ENCODE peak calls at places on chromosomes 6 and 20, in four cellular contexts. H is WTC11, A is cardiac muscle cell, X is endothelial cell of umbilical vein. D is an unnamed sample.

GRCh38 chr6:150751296-150751695 is 114.2 kb upstream of the MTHFD1L start:
- DNase-seq in H (no peak), A (no peak), X (no peak), D (no peak)

GRCh38 chr20:45835230-45836224 is 1.9 kb downstream of the SNX21 start:
- DNase-seq in H (no peak), A (no peak), X (no peak), D (no peak)

GRCh38 chr20:20780127-20780822 is 67.8 kb upstream of the RALGAPA2 start:
- DNase-seq in H (no peak), A (no peak), X (no peak), D (no peak)

GRCh38 chr6:156562636-156563035 is 214.5 kb upstream of the ARID1B start:
- DNase-seq in H (no peak), A (no peak), X (no peak), D (no peak)

GRCh38 chr20:23656372-23656771 is 18.6 kb upstream of the CST3 start:
- DNase-seq in H (no peak), A (no peak), X (no peak), D (no peak)

GRCh38 chr6:129440691-129441090 is 269.3 kb downstream of the ARHGAP18 start:
- DNase-seq in H (no peak), A (peak; percentile 6), X (peak; percentile 3), D (peak; percentile 16)

GRCh38 chr6:141203902-141204575 is 928.7 kb upstream of the GJE1 start:
- DNase-seq in H (no peak), A (no peak), X (no peak), D (no peak)

GRCh38 chr6:170098428-170099170 is 192.3 kb downstream of the DLL1 start:
- DNase-seq in H (no peak), A (no peak), X (no peak), D (no peak)

GRCh38 chr20:51768759-51769517 is 748 bp upstream of the ATP9A start:
- DNase-seq in H (no peak), A (no peak), X (peak; percentile 21), D (peak; percentile 20)

GRCh38 chr20:37547912-37548311 is 20.2 kb upstream of the BLCAP start:
- DNase-seq in H (no peak), A (no peak), X (no peak), D (no peak)

GRCh38 chr6:82953871-82954270 is 111.8 kb downstream of the UBE3D start:
- DNase-seq in H (no peak), A (no peak), X (no peak), D (no peak)

GRCh38 chr20:59816146-59816743 is 117.2 kb downstream of the SYCP2 start:
- DNase-seq in H (no peak), A (no peak), X (no peak), D (no peak)

GRCh38 chr6:102571236-102571908 is 1177.9 kb downstream of the GRIK2 start:
- DNase-seq in H (no peak), A (no peak), X (no peak), D (no peak)

GRCh38 chr6:55713411-55713810 is 134.4 kb upstream of the HMGCLL1 start:
- DNase-seq in H (no peak), A (no peak), X (no peak), D (no peak)

GRCh38 chr20:1633535-1633934 is 13.7 kb upstream of the SIRPB1 start:
- DNase-seq in H (no peak), A (peak; percentile 13), X (no peak), D (no peak)

GRCh38 chr6:168908166-168908565 is 345.5 kb downstream of the THBS2 start:
- DNase-seq in H (no peak), A (no peak), X (no peak), D (no peak)

GRCh38 chr6:111339294-111339693 is 143.7 kb downstream of the REV3L start:
- DNase-seq in H (no peak), A (no peak), X (no peak), D (no peak)

GRCh38 chr6:32163559-32164258 is 686 bp upstream of the EGFL8 start:
- DNase-seq in H (no peak), A (no peak), X (no peak), D (no peak)

GRCh38 chr6:54722328-54722727 is 124.2 kb upstream of the FAM83B start:
- DNase-seq in H (no peak), A (no peak), X (no peak), D (no peak)

GRCh38 chr6:163588211-163588919 is 173.8 kb downstream of the QKI start:
- DNase-seq in H (no peak), A (no peak), X (no peak), D (no peak)

GRCh38 chr6:24930386-24930785 is 5.4 kb downstream of the RIPOR2 start:
- DNase-seq in H (no peak), A (peak; percentile 47), X (peak; percentile 44), D (no peak)

GRCh38 chr6:50602191-50602810 is 111.0 kb upstream of the TFAP2D start:
- DNase-seq in H (no peak), A (peak; percentile 61), X (peak; percentile 37), D (no peak)

GRCh38 chr20:34580588-34580940 is 22.0 kb downstream of the MAP1LC3A start:
- DNase-seq in H (no peak), A (no peak), X (no peak), D (no peak)

GRCh38 chr6:13278184-13278583 is 50.2 kb downstream of the TBC1D7 start:
- DNase-seq in H (peak; percentile 62), A (peak; percentile 20), X (no peak), D (no peak)

GRCh38 chr20:11849270-11849920 is 68.3 kb upstream of the BTBD3 start:
- DNase-seq in H (no peak), A (peak; percentile 20), X (no peak), D (no peak)

GRCh38 chr20:1381753-1382591 is 10.9 kb downstream of the FKBP1A start:
- DNase-seq in H (no peak), A (no peak), X (no peak), D (no peak)

GRCh38 chr6:129749749-129750120 is 39.8 kb upstream of the ARHGAP18 start:
- DNase-seq in H (no peak), A (no peak), X (peak; percentile 84), D (no peak)

DNA sequence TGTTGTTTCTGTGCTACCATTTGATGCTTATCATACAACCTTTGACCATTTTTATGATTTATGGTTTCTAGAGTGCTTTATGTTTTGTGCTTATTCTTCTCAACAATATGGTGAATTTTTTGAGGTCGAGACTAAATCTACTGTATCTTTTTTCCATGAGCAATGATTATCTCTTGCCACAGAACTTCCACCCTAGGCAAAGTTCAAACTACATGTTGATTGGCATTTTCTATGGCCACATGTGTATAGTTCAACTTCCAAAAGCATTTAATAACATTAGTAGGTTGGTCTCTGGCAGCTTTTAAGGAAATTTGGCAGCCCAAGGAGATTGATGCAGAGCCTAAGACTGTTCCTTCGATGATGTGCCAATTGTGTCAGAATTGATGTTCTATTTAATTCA is 84.8 kb downstream of the OLIG3 start:
- DNase-seq in H (no peak), A (no peak), X (no peak), D (no peak)
- TF ChIP-seq CTCF in H (no peak), A (no peak), X (no peak), D (no peak)

DNA sequence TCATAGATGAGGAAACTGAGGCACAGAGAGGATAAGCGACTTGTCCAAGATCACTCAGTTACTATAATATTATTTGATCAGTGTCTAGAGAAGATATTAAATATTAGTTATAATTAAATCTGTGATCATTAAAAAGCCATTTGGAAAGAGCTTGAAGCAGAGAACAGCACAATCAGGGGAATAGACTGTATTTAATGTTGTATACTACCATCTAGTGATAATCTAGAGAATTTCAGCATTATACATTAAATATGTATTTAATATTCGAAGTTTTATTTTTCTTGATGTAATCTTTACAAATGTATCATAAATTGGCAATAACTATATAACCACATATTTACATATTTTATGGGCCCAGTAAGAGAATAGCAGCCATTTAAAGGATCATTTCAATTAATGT is 20.2 kb upstream of the MTCL3 start:
- DNase-seq in H (no peak), A (no peak), X (peak; percentile 26), D (no peak)
- TF ChIP-seq CTCF in H (no peak), A (peak; percentile 24), X (peak; percentile 3), D (no peak)

DNA sequence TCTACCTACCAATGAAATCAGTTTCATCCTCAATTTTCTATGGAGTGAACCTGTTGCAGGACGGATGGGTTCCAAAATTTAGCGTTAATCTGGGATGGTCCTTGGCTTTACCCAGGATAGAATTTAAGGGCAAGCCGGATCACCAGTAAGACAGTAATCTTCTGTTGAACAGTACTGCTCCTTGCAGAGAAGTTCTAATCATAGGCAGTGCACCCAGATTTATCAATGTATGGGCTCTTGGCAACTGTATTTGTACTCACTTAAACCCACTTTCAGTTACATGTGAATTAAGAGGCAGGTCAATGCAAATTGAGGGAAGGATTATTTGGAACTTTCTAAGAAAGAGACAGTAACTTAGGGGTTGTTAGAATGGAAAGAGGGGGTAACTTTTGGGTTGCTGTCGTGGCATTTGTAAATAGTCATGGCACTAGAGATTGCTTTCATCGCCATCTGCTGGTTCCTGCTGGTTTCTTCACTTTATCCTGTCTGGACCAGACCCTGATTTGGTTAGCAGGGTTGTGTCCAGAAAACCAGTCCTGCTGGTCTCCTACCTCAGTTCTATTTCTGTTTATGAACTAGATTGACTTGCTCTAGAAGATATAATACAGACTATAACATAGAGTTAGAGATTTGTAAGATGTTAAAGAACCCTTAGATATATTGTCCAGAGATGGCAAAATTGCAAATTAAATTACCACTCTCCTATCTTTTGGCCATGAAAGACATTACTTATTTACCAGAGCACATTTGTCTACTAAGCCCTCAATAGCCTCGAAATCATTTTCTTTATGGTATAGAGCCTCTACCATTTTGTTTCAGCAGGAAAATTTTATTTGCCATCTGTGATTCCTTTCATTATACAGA is 646.3 kb downstream of the UTRN start:
- DNase-seq in H (peak; percentile 52), A (peak; percentile 49), X (peak; percentile 34), D (peak; percentile 49)
- TF ChIP-seq CTCF in H (no peak), A (peak; percentile 73), X (peak; percentile 47), D (peak; percentile 54)

GRCh38 chr20:43446361-43446879 is 11.3 kb upstream of the SRSF6 start:
- DNase-seq in H (no peak), A (no peak), X (no peak), D (no peak)

GRCh38 chr20:43444107-43444506 is 13.6 kb upstream of the SRSF6 start:
- DNase-seq in H (no peak), A (no peak), X (no peak), D (no peak)

GRCh38 chr20:43440531-43440930 is 17.2 kb upstream of the SRSF6 start:
- DNase-seq in H (no peak), A (no peak), X (no peak), D (no peak)

GRCh38 chr20:43438578-43439316 is 18.9 kb upstream of the SRSF6 start:
- DNase-seq in H (no peak), A (no peak), X (no peak), D (no peak)

DNA sequence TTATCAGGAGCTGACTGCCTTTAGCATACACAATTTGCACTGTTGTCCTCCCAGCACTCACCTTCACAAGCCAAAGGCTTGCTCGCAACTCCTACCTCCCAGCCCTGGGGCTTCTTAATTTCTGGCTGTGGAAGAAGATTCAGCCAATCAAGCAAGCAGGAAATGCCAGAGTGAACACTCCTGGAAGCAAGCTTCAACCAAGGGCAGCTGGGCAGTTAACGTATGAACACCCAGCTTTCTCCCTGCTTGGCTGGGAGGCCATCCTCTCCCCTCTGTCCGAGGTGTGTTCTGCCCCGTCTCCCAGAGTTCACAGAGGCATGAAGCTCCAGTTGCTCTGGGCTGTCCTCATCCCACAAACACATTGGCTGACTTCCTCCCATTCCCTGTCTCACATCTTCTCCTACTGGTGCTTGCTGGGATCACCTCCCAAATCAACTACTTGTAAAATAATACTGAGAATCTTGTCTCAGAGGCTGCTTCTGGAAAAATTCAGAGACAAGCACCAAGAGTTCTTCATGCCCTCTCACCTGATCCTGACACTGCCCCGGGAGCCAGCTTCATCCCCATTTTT is 15.3 kb upstream of the SRSF6 start:
- DNase-seq in H (no peak), A (no peak), X (no peak), D (no peak)
- TF ChIP-seq CTCF in H (no peak), A (peak; percentile 21), X (no peak), D (peak; percentile 13)